ENCODE peak calls at places on chromosomes 2 and 18, in four cellular contexts. A, D, P and B are unnamed samples.

GRCh38 chr2:235446082-235446481 is 47.8 kb upstream of the AGAP1 start:
- DNase-seq in A (no peak), D (no peak), P (no peak), B (no peak)

GRCh38 chr2:134154269-134154668 is 99.6 kb upstream of the MGAT5 start:
- DNase-seq in A (no peak), D (no peak), P (no peak), B (no peak)

GRCh38 chr2:161077367-161078210 is 82.6 kb upstream of the TANK start:
- DNase-seq in A (no peak), D (peak), P (peak), B (no peak)

GRCh38 chr18:59691046-59691395 is 6.2 kb downstream of the CCBE1 start:
- DNase-seq in A (no peak), D (no peak), P (no peak), B (no peak)

GRCh38 chr2:61471905-61472805 is 1.3 kb upstream of the USP34 start:
- DNase-seq in A (peak), D (peak), P (peak), B (no peak)

GRCh38 chr2:217732995-217733394 is 269.8 kb downstream of the TNS1 start:
- DNase-seq in A (no peak), D (peak), P (no peak), B (no peak)

GRCh38 chr2:11667194-11667593 is 2.8 kb downstream of the NTSR2 start:
- DNase-seq in A (no peak), D (no peak), P (no peak), B (no peak)

GRCh38 chr2:73894877-73895276 is 2.1 kb downstream of the ACTG2 start:
- DNase-seq in A (no peak), D (no peak), P (no peak), B (no peak)

GRCh38 chr2:8586397-8587051 is 95.3 kb upstream of the ID2 start:
- DNase-seq in A (no peak), D (peak), P (no peak), B (no peak)

GRCh38 chr2:219042750-219043149 is 1.4 kb upstream of the CFAP65 start:
- DNase-seq in A (no peak), D (no peak), P (no peak), B (no peak)

GRCh38 chr2:23555944-23556343 is 171.0 kb downstream of the KLHL29 start:
- DNase-seq in A (no peak), D (no peak), P (no peak), B (no peak)

GRCh38 chr18:24209558-24209957 is 70.7 kb downstream of the CABYR start:
- DNase-seq in A (no peak), D (no peak), P (no peak), B (no peak)

GRCh38 chr2:202831241-202831997 is 40.1 kb downstream of the ICA1L start:
- DNase-seq in A (peak), D (peak), P (no peak), B (no peak)

GRCh38 chr18:78296152-78296551 is 683.5 kb upstream of the SALL3 start:
- DNase-seq in A (no peak), D (no peak), P (no peak), B (no peak)

GRCh38 chr2:109438773-109439191 is 175.0 kb downstream of the SEPTIN10 start:
- DNase-seq in A (no peak), D (peak), P (peak), B (peak)

GRCh38 chr2:196590286-196590685 is 49.2 kb upstream of the CCDC150 start:
- DNase-seq in A (no peak), D (peak), P (no peak), B (no peak)

GRCh38 chr18:3427944-3428343 is 22.0 kb upstream of the TGIF1 start:
- DNase-seq in A (no peak), D (no peak), P (no peak), B (no peak)

GRCh38 chr2:95264626-95265025 is 9.6 kb upstream of the PROM2 start:
- DNase-seq in A (peak), D (no peak), P (no peak), B (no peak)

GRCh38 chr2:133680399-133681044 is 112.3 kb upstream of the NCKAP5 start:
- DNase-seq in A (peak), D (no peak), P (no peak), B (no peak)

GRCh38 chr2:151720521-151720920 is 13.8 kb downstream of the NEB start:
- DNase-seq in A (no peak), D (no peak), P (peak), B (no peak)

GRCh38 chr2:16773080-16773713 is 107.6 kb upstream of the CYRIA start:
- DNase-seq in A (peak), D (peak), P (no peak), B (no peak)

GRCh38 chr2:2148776-2149175 is 182.3 kb downstream of the MYT1L start:
- DNase-seq in A (no peak), D (no peak), P (no peak), B (no peak)

GRCh38 chr2:189092936-189093335 is 86.6 kb downstream of the COL5A2 start:
- DNase-seq in A (no peak), D (peak), P (peak), B (peak)

GRCh38 chr18:79533146-79533545 is 137.4 kb downstream of the NFATC1 start:
- DNase-seq in A (no peak), D (no peak), P (no peak), B (peak)

GRCh38 chr2:238263204-238264071 is 23.6 kb upstream of the HES6 start:
- DNase-seq in A (peak), D (peak), P (peak), B (peak)

GRCh38 chr2:169300617-169301530 is 61.5 kb downstream of the LRP2 start:
- DNase-seq in A (no peak), D (no peak), P (no peak), B (no peak)

GRCh38 chr2:46041434-46041833 is 255.8 kb upstream of the EPAS1 start:
- DNase-seq in A (no peak), D (no peak), P (no peak), B (no peak)

GRCh38 chr2:178553047-178553446 is 72.8 kb downstream of the PLEKHA3 start:
- DNase-seq in A (no peak), D (peak), P (no peak), B (no peak)